ENCODE peak calls at places on chromosomes 13 and 19, in seven cellular contexts. D is dorsolateral prefrontal cortex, W is choroid plexus epithelial cell, Z is fibroblast of lung, I is HCT116, G is tibial artery, K is AG04449. N is an unnamed sample.

GRCh38 chr13:94090773-94091172 is 388.7 kb downstream of the DCT start:
- DNase-seq in K (no peak), D (no peak), Z (no peak), W (peak; percentile 58), I (no peak), G (no peak), N (no peak)

GRCh38 chr19:54162241-54162805 is 2.8 kb upstream of the LENG1 start:
- DNase-seq in I (peak; percentile 65), G (peak; percentile 77), K (no peak), D (no peak), W (peak; percentile 76), Z (peak; percentile 54), N (peak; percentile 81)

GRCh38 chr13:28355046-28355821 is 139.7 kb downstream of the FLT1 start:
- DNase-seq in Z (no peak), I (no peak), K (no peak), W (no peak), D (no peak), G (no peak), N (no peak)

GRCh38 chr19:40702337-40703012 is 12.0 kb upstream of the NUMBL start:
- DNase-seq in I (no peak), K (no peak), G (no peak), D (peak; percentile 71), Z (peak; percentile 26), W (peak; percentile 51), N (no peak)

GRCh38 chr19:14440049-14440448 is 6.9 kb downstream of the PKN1 start:
- DNase-seq in I (no peak), Z (no peak), D (peak; percentile 51), W (peak; percentile 16), G (peak; percentile 80), K (no peak), N (peak; percentile 93)

GRCh38 chr19:19643158-19644053 is at the start of gene GMIP:
- DNase-seq in I (peak; percentile 36), D (peak; percentile 78), G (peak; percentile 55), W (peak; percentile 49), Z (peak; percentile 28), K (no peak), N (peak; percentile 66)

GRCh38 chr19:32178841-32179410 is 166.5 kb upstream of the ZNF507 start:
- DNase-seq in W (no peak), K (no peak), Z (no peak), I (no peak), D (no peak), G (no peak), N (peak; percentile 63)

GRCh38 chr13:64912141-64912540 is 2318.0 kb downstream of the PCDH9 start:
- DNase-seq in G (no peak), D (no peak), K (peak; percentile 52), W (peak; percentile 69), I (no peak), Z (peak; percentile 86), N (no peak)

GRCh38 chr19:709965-710714 is 1.4 kb downstream of the PALM start:
- DNase-seq in K (no peak), Z (no peak), W (no peak), G (peak; percentile 48), D (no peak), I (no peak), N (peak; percentile 42)

GRCh38 chr19:11560404-11560988 is 1.5 kb upstream of the ELOF1 start:
- DNase-seq in G (no peak), I (peak; percentile 77), Z (peak; percentile 59), D (no peak), W (peak; percentile 89), K (no peak), N (no peak)

GRCh38 chr13:87274209-87274819 is 396.9 kb upstream of the SLITRK5 start:
- DNase-seq in W (peak; percentile 80), D (no peak), I (peak; percentile 39), G (no peak), Z (peak; percentile 32), K (no peak), N (no peak)

GRCh38 chr19:42219812-42220750 is at the start of gene ZNF526:
- DNase-seq in K (peak; percentile 80), G (peak; percentile 98), D (peak; percentile 99), W (peak; percentile 98), I (peak; percentile 93), Z (peak; percentile 95), N (peak; percentile 97)

GRCh38 chr19:8575467-8575997 is 1.7 kb downstream of the MYO1F start:
- DNase-seq in D (no peak), W (peak; percentile 47), I (no peak), K (no peak), Z (peak; percentile 80), G (no peak), N (no peak)

GRCh38 chr19:32870981-32871451 is 1.4 kb upstream of the SLC7A9 start:
- DNase-seq in I (no peak), D (no peak), W (no peak), G (no peak), K (no peak), Z (no peak), N (no peak)

GRCh38 chr19:1248454-1249297 is at the start of gene MIDN:
- DNase-seq in W (peak; percentile 92), I (no peak), G (peak; percentile 80), D (peak; percentile 82), K (no peak), Z (peak; percentile 86), N (peak; percentile 67)

GRCh38 chr19:31674503-31675186 is 325.4 kb upstream of the TSHZ3 start:
- DNase-seq in K (no peak), D (no peak), Z (peak; percentile 89), G (no peak), I (no peak), W (peak; percentile 11), N (no peak)

GRCh38 chr19:17294051-17294891 is 9.0 kb downstream of the ABHD8 start:
- DNase-seq in G (no peak), D (no peak), W (no peak), Z (no peak), K (no peak), I (no peak), N (no peak)

GRCh38 chr13:96650301-96650886 is 343.9 kb downstream of the OXGR1 start:
- DNase-seq in Z (peak; percentile 88), K (no peak), W (peak; percentile 94), I (peak; percentile 3), G (no peak), D (no peak), N (no peak)

GRCh38 chr13:98976941-98977340 is 923 bp downstream of the DOCK9 start:
- DNase-seq in Z (peak; percentile 71), I (no peak), K (no peak), D (no peak), G (no peak), W (peak; percentile 70), N (no peak)

GRCh38 chr13:98976338-98976737 is 1.5 kb downstream of the DOCK9 start:
- DNase-seq in I (no peak), D (no peak), G (no peak), K (peak; percentile 40), W (peak; percentile 82), Z (peak; percentile 57), N (no peak)

GRCh38 chr13:98979012-98979411 is 1.1 kb upstream of the DOCK9 start:
- DNase-seq in Z (no peak), K (no peak), G (no peak), I (no peak), W (no peak), D (no peak), N (no peak)

GRCh38 chr13:98977568-98978270 is at the start of gene DOCK9:
- DNase-seq in G (peak; percentile 72), I (no peak), D (peak; percentile 84), K (no peak), Z (peak; percentile 83), W (peak; percentile 81), N (peak; percentile 91)

GRCh38 chr13:98978280-98978679 is 416 bp upstream of the DOCK9 start:
- DNase-seq in Z (peak; percentile 97), G (no peak), I (peak; percentile 15), W (peak; percentile 91), K (peak; percentile 59), D (no peak), N (no peak)
- H3K4me3 ChIP-seq in Z (peak overlapping the region; percentile 29), G (peak overlapping the region; percentile 40), I (no peak overlapping the region), W (peak overlapping the region; percentile 55), K (peak overlapping the region; percentile 49), D (peak overlapping the region; percentile 58), N (no peak overlapping the region)

DNA sequence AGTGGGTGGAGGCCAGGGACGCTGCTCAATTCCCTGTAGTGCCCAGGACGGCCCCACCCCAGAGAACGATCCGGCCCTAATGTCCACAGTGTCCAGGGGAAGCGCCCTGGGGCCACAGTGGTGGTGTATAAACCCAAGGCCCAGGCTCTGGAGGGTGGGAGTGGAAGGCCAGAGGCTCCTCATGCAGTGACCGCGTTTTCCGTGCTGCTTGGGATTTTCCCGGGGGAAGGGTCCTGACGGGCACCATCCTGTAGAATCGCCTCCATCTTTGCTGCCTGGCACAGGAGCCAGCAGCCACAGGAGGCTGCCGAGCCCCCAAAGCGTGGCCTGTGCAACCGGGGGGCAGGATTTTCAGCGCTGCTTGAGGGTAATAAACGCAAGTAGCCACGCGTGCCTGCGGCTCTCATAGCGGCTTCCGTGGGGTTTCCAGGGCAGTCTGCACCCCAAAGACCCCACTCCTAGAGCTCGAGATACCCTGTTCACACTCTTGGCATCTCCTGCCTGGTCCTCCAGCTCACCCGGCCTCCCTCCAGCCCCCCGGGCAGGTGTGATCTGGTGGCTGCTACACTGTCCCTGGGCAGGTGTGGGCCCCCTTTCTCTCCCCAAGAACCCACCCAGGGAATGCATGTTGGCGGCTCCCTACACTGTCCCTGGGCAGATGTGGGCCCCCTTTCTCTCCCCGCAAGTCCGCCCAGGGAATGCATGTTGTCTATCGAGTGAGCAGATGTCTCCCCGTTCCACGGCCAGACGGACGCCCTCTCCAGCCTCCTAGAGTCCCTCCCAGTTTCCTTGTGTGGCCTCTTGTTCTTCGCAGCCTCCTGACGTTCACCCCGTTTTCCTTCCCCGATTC is 2.2 kb downstream of the NCLN start:
- DNase-seq in W (no peak), K (no peak), G (no peak), Z (no peak), D (no peak), I (no peak), N (no peak)
- H3K4me3 ChIP-seq in W (no peak overlapping the region), K (peak overlapping the region; percentile 86), G (no peak overlapping the region), Z (no peak overlapping the region), D (no peak overlapping the region), I (peak overlapping the region; percentile 94), N (no peak overlapping the region)

DNA sequence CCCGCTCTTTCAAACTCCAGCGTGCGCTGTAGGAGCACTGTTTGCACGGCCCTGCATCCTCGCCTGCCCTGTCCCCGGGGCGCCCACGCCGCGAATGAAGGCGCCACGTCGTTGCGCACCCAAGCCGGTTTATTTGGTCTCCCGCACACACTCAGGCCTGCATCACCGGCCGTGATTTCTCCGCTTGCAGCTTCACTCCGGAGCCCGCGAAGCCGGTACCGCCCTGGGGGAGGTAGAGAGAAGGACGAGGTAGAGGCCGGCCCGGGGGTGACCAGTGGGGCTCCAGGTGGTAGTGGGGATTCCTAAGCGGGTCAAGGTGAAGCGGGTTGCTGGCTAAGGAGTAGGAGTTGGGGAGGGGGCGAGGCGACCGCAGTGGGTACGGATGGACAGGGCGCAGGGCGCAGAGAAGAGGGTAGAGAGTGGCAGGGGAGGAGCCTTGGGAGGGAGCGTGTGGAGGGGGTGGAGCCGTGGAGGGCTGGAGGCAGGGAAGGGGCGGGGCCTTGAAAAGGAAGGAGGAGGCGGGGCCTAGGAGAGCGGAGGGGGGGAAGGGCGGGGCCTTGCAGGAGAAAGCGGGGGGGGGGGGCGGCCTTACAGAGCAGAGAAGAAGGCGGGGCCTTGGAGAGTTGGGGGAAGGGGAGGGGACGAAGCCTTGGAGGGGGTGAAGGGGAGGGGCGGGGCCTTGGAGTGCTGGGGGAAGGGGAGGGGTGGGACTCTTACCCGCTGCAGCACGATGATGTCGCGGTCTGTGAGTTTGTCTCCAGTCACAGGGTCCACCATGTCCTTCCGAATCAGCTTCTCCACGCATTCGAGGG is 24.6 kb downstream of the NOSIP start:
- DNase-seq in I (peak; percentile 40), Z (peak; percentile 56), K (no peak), D (no peak), G (peak; percentile 53), W (peak; percentile 53), N (no peak)
- H3K4me3 ChIP-seq in I (no peak overlapping the region), Z (no peak overlapping the region), K (no peak overlapping the region), D (no peak overlapping the region), G (no peak overlapping the region), W (no peak overlapping the region), N (no peak overlapping the region)

GRCh38 chr19:18306903-18307681 is 15.8 kb downstream of the LSM4 start:
- DNase-seq in Z (no peak), D (peak; percentile 57), G (no peak), I (no peak), K (no peak), W (peak; percentile 44), N (no peak)
- H3K4me3 ChIP-seq in Z (no peak overlapping the region), D (no peak overlapping the region), G (peak overlapping the region; percentile 32), I (no peak overlapping the region), K (no peak overlapping the region), W (no peak overlapping the region), N (no peak overlapping the region)

N was measured in lower leg skin.